ENCODE peak calls at places on chromosome 5, in eight cellular contexts. V is HepG2, I is SK-N-SH, P is HCT116, T is GM23338, O is K562, W is GM12878, C is Panc1. D is an unnamed sample.

GRCh38 chr5:125813221-125813974 is 609.8 kb upstream of the GRAMD2B start:
- DNase-seq in P (no peak), T (peak), C (no peak), V (no peak), I (no peak), W (no peak), O (no peak), D (no peak)

GRCh38 chr5:69268899-69269298 is 34.2 kb downstream of the CDK7 start:
- DNase-seq in W (no peak), I (no peak), T (no peak), P (no peak), V (no peak), C (no peak), O (no peak), D (no peak)

GRCh38 chr5:154476343-154477213 is 1.4 kb downstream of the HAND1 start:
- DNase-seq in P (no peak), V (no peak), I (no peak), W (no peak), T (peak), C (no peak), O (no peak), D (no peak)

GRCh38 chr5:65768723-65769122 is 46.7 kb downstream of the NLN start:
- DNase-seq in V (no peak), P (no peak), C (no peak), W (no peak), T (no peak), I (no peak), O (no peak), D (no peak)

GRCh38 chr5:43873791-43874190 is 270.8 kb downstream of the NNT start:
- DNase-seq in W (no peak), V (no peak), C (no peak), T (no peak), I (no peak), P (no peak), O (no peak), D (no peak)

GRCh38 chr5:134543820-134544692 is 18.6 kb downstream of the JADE2 start:
- DNase-seq in O (no peak), W (no peak), T (no peak), V (no peak), P (no peak), I (no peak), C (no peak), D (no peak)

GRCh38 chr5:1161108-1161831 is 40.1 kb upstream of the SLC6A19 start:
- DNase-seq in P (peak), T (no peak), I (no peak), W (no peak), C (no peak), V (peak), O (no peak), D (no peak)

GRCh38 chr5:40384782-40385390 is 294.8 kb upstream of the PTGER4 start:
- DNase-seq in W (no peak), C (no peak), P (no peak), V (no peak), T (no peak), O (no peak), I (no peak), D (peak)

GRCh38 chr5:150217874-150218692 is 28.2 kb downstream of the SLC6A7 start:
- DNase-seq in I (peak), O (peak), C (peak), V (peak), P (peak), T (peak), W (peak), D (peak)

GRCh38 chr5:851553-851952 is 767 bp upstream of the ZDHHC11 start:
- DNase-seq in W (no peak), T (no peak), I (no peak), V (no peak), O (no peak), C (no peak), P (no peak), D (no peak)

GRCh38 chr5:106292654-106293053 is 1378.1 kb downstream of the EFNA5 start:
- DNase-seq in W (no peak), I (no peak), P (no peak), T (no peak), V (no peak), C (no peak), O (no peak), D (no peak)

GRCh38 chr5:120017523-120017922 is 388.2 kb downstream of the FAM170A start:
- DNase-seq in T (no peak), I (no peak), C (no peak), O (no peak), V (no peak), W (no peak), P (no peak), D (no peak)

GRCh38 chr5:121968910-121969607 is 7.3 kb downstream of the SRFBP1 start:
- DNase-seq in O (no peak), T (no peak), V (no peak), C (peak), P (peak), W (no peak), I (no peak), D (no peak)

GRCh38 chr5:134493461-134494055 is 31.9 kb upstream of the JADE2 start:
- DNase-seq in T (no peak), I (no peak), W (no peak), V (no peak), O (no peak), P (no peak), C (no peak), D (no peak)

GRCh38 chr5:51995773-51996306 is 612.6 kb downstream of the ISL1 start:
- DNase-seq in C (no peak), V (no peak), T (no peak), I (no peak), O (no peak), W (no peak), P (no peak), D (no peak)

GRCh38 chr5:99605904-99606303 is 677.1 kb upstream of the CHD1 start:
- DNase-seq in P (no peak), T (no peak), I (no peak), O (no peak), V (no peak), W (no peak), C (no peak), D (no peak)

GRCh38 chr5:172178301-172179031 is 9.6 kb downstream of the STK10 start:
- DNase-seq in V (no peak), I (no peak), C (no peak), W (no peak), T (no peak), O (peak), P (no peak), D (no peak)

GRCh38 chr5:50325237-50325832 is 115.8 kb downstream of the EMB start:
- DNase-seq in I (peak), V (no peak), W (no peak), T (peak), O (peak), C (no peak), P (peak), D (peak)

GRCh38 chr5:132260714-132261615 is 3.5 kb downstream of the PDLIM4 start:
- DNase-seq in O (peak), C (no peak), V (no peak), I (no peak), T (no peak), P (peak), W (peak), D (no peak)

GRCh38 chr5:151002250-151002649 is 18.1 kb upstream of the GPX3 start:
- DNase-seq in T (peak), C (no peak), O (peak), I (peak), V (peak), W (no peak), P (peak), D (no peak)

DNA sequence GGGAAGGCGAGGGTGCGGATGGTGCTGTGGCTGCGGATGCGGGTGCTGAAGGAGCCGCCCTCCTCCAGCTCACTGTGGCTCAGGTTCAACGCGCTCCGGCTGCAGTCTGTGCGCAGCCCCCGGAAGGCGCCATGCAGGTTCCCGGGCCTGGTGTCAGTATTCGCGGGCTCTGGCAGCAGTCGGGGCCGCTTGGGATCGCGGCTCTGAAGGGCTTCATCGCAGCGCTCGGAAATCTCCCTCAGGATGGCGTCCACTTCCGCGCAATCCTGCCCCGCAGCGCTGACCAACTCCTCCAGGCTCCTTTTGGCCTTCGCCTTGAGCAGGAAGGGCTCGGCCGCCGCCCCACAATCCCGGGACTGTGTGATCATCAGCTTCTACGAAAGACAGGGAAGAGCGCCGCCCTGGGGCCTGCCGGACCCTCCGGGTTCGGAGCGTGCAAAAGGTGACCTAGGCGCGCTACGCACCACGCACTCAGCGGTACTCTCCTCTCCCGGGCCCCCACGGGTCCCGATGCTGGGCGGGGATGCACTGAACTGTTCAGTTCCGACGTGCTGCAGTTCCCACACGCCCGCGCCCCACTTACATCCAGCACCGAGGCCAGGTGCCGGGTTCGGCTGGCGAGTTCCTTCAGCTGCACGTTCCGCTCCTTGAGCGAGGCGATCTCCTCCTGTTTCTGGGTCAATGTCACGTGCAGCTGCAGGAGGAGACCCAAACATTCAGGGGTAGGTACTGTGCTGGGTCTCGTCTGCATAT is 6.5 kb downstream of the MCIDAS start:
- DNase-seq in T (peak), W (no peak), C (no peak), P (no peak), V (no peak), O (no peak), I (peak), D (no peak)
- TF ChIP-seq CTCF in T (peak), W (no peak), C (no peak), P (no peak), V (no peak), O (no peak), I (no peak), D (no peak)

GRCh38 chr5:141354900-141355469 is at the start of gene PCDHGA4:
- DNase-seq in V (no peak), P (no peak), C (no peak), T (peak), I (no peak), O (no peak), W (no peak), D (no peak)
- TF ChIP-seq POLR2AphosphoS5 in V (no peak), P (no peak), C (no peak), T (no peak), I (no peak), O (no peak), W (no peak), D (no peak)

GRCh38 chr5:58849995-58850667 is 267.3 kb downstream of the RAB3C start:
- DNase-seq in C (peak), T (peak), O (no peak), I (peak), W (no peak), P (peak), V (peak), D (no peak)
- TF ChIP-seq REST in C (no peak), T (no peak), O (no peak), I (no peak), W (no peak), P (no peak), V (no peak), D (no peak)

DNA sequence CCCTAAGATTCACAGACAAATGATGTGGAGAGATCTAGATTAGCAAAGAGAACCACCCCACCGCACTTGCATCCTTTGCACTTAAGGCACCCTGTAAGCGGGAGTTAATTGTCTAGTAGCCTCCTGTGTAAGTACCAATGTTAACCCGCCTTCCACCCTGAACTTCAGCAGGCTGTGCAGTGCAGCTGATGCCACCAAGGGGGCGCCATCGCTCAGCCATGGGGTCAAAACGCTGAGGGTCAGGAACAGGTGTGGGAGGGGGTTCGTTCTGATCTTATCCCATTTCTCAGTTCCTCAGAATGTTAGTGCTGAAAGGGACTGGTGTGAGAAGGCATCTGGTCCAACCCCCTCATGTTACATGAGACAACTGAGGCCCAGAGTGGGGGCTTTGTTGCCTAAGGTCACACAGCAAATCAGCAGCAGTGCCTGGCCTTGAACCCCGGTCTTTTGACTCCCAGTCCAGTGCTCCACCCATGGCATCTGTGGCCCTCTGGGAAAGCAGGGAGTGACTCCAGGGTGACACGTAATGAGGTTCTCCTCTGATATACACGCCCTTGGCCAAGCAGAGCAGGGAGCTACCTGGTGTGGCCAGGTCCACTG is 57.3 kb downstream of the CYFIP2 start:
- DNase-seq in T (peak), C (no peak), V (no peak), O (peak), I (peak), P (no peak), W (no peak), D (no peak)
- TF ChIP-seq CTCF in T (peak), C (peak), V (peak), O (peak), I (peak), P (peak), W (no peak), D (no peak)

GRCh38 chr5:140273401-140273877 is 29.5 kb downstream of the PFDN1 start:
- DNase-seq in P (no peak), V (no peak), C (no peak), I (no peak), T (no peak), O (no peak), W (no peak), D (peak)
- TF ChIP-seq POLR2AphosphoS5 in P (no peak), V (no peak), C (no peak), I (no peak), T (no peak), O (no peak), W (no peak), D (peak)

DNA sequence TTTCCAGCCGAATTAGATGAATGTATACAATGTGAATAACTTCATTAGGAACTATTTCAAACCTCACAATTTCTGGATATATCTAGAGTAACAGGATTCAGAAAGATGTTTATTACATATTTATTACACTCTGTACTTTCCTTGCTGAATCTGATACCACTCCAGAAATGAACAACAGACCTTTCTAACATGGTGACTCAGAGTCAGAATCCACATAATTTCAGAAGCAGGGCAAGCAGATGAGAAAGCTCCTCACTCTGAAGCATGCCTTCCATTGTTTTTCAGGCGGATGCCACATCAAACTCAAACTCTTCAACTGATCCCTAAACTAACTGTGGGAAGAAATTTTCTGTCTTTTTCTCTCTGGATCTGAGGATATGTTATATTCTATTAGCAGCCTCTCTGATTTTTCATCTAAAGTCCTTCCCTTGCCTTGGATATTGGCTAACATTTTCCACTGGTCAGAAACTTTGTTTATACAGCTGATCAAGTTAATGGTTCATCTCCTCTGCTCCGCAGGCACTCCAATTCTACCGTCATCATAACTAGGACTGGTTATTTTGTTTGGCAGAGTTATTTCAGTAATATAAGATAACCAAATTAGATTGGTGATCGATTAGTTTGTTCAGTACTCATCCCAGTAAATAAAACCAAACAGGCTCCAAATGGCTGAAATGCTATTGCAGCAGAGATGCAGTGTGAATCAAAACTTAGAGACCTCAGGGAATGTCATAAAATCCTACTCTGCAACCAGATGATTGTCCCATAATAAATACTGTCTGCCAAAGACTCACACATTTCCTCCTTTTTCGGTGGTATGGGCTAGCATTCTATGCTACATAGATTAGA is 556.0 kb downstream of the EBF1 start:
- DNase-seq in I (no peak), T (no peak), W (no peak), C (no peak), P (no peak), O (no peak), V (no peak), D (no peak)
- TF ChIP-seq REST in I (no peak), T (no peak), W (no peak), C (no peak), P (no peak), O (no peak), V (no peak), D (no peak)

DNA sequence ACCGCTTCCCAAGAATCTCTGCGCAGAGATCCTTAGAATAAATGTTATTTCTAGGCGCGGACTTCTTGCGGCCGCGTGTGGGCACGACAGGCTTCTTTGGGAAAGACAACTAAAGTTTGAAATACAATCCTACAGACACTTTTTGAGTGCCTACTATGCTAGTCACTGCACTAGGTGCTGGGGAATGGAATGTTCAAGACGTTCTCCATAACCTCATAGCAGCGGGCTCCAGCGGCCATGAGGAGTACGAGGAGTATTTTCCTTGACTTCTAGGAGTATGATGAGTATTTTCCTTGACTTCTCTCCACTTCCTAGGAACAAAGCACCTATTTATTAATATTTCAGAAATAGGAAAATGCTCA is 636 bp upstream of the PWWP2A start:
- DNase-seq in W (no peak), I (no peak), P (no peak), O (no peak), C (no peak), T (no peak), V (no peak), D (no peak)
- TF ChIP-seq CTCF in W (no peak), I (peak), P (no peak), O (no peak), C (no peak), T (no peak), V (no peak), D (no peak)

D was measured in HL-60.